ENCODE peak calls at places on chromosomes 1 and 21, in eight cellular contexts. One of them, this sample, is unnamed. For H3K36me3 and H3K4me1, the result is how much of the 10 kb centered on the place peaks cover.

GRCh38 chr1:50704126-50704525 is 255.9 kb downstream of the FAF1 start:
- DNase-seq in IMR-90: peak
- DNase-seq in PC-3: peak
- DNase-seq in GM23248: peak
- DNase-seq in hepatocyte: peak
- DNase-seq in neuronal stem cell: peak
- DNase-seq in H1: no peak
- DNase-seq in mesenchymal stem cell: peak
- DNase-seq in this sample: peak

GRCh38 chr1:27070390-27071048 is 57.9 kb upstream of the TENT5B start:
- DNase-seq in IMR-90: no peak
- DNase-seq in PC-3: no peak
- DNase-seq in GM23248: no peak
- DNase-seq in hepatocyte: no peak
- DNase-seq in neuronal stem cell: no peak
- DNase-seq in H1: no peak
- DNase-seq in mesenchymal stem cell: no peak
- DNase-seq in this sample: peak

GRCh38 chr1:241707442-241707841 is 55.4 kb downstream of the WDR64 start:
- DNase-seq in IMR-90: no peak
- DNase-seq in PC-3: no peak
- DNase-seq in GM23248: no peak
- DNase-seq in hepatocyte: no peak
- DNase-seq in neuronal stem cell: no peak
- DNase-seq in H1: no peak
- DNase-seq in mesenchymal stem cell: no peak
- DNase-seq in this sample: no peak

GRCh38 chr21:46114963-46115362 is 17.1 kb downstream of the COL6A2 start:
- DNase-seq in IMR-90: no peak
- DNase-seq in PC-3: no peak
- DNase-seq in GM23248: no peak
- DNase-seq in hepatocyte: no peak
- DNase-seq in neuronal stem cell: no peak
- DNase-seq in H1: no peak
- DNase-seq in mesenchymal stem cell: no peak
- DNase-seq in this sample: no peak

GRCh38 chr1:223650465-223650864 is 15.0 kb downstream of the CAPN8 start:
- DNase-seq in IMR-90: no peak
- DNase-seq in PC-3: no peak
- DNase-seq in GM23248: no peak
- DNase-seq in hepatocyte: no peak
- DNase-seq in neuronal stem cell: no peak
- DNase-seq in H1: no peak
- DNase-seq in mesenchymal stem cell: no peak
- DNase-seq in this sample: no peak

GRCh38 chr1:20185834-20186782 is at the start of the genes PLA2G2C and UBXN10:
- DNase-seq in IMR-90: no peak
- DNase-seq in PC-3: no peak
- DNase-seq in GM23248: peak
- DNase-seq in hepatocyte: peak
- DNase-seq in neuronal stem cell: peak
- DNase-seq in H1: peak
- DNase-seq in mesenchymal stem cell: peak
- DNase-seq in this sample: peak

GRCh38 chr1:110114784-110115183 is 2.5 kb downstream of the UBL4B start:
- DNase-seq in IMR-90: no peak
- DNase-seq in PC-3: no peak
- DNase-seq in GM23248: no peak
- DNase-seq in hepatocyte: no peak
- DNase-seq in neuronal stem cell: no peak
- DNase-seq in H1: no peak
- DNase-seq in mesenchymal stem cell: no peak
- DNase-seq in this sample: no peak

GRCh38 chr1:161480381-161481035 is 24.7 kb upstream of the FCGR2A start:
- DNase-seq in IMR-90: no peak
- DNase-seq in PC-3: no peak
- DNase-seq in GM23248: no peak
- DNase-seq in hepatocyte: no peak
- DNase-seq in neuronal stem cell: no peak
- DNase-seq in H1: no peak
- DNase-seq in mesenchymal stem cell: no peak
- DNase-seq in this sample: no peak

GRCh38 chr21:39564200-39564599 is 48.5 kb upstream of the B3GALT5 start:
- DNase-seq in IMR-90: no peak
- DNase-seq in PC-3: no peak
- DNase-seq in GM23248: no peak
- DNase-seq in hepatocyte: no peak
- DNase-seq in neuronal stem cell: no peak
- DNase-seq in H1: no peak
- DNase-seq in mesenchymal stem cell: no peak
- DNase-seq in this sample: no peak

GRCh38 chr1:241837901-241838300 is 10.1 kb upstream of the EXO1 start:
- DNase-seq in IMR-90: peak
- DNase-seq in PC-3: peak
- DNase-seq in GM23248: peak
- DNase-seq in hepatocyte: peak
- DNase-seq in neuronal stem cell: no peak
- DNase-seq in H1: no peak
- DNase-seq in mesenchymal stem cell: peak
- DNase-seq in this sample: no peak

GRCh38 chr1:180911640-180912161 is 996 bp upstream of the KIAA1614 start:
- DNase-seq in IMR-90: peak
- DNase-seq in PC-3: no peak
- DNase-seq in GM23248: peak
- DNase-seq in hepatocyte: peak
- DNase-seq in neuronal stem cell: no peak
- DNase-seq in H1: no peak
- DNase-seq in mesenchymal stem cell: peak
- DNase-seq in this sample: no peak

GRCh38 chr1:111030590-111030989 is 66.9 kb upstream of the LRIF1 start:
- DNase-seq in IMR-90: peak
- DNase-seq in PC-3: peak
- DNase-seq in GM23248: peak
- DNase-seq in hepatocyte: peak
- DNase-seq in neuronal stem cell: peak
- DNase-seq in H1: peak
- DNase-seq in mesenchymal stem cell: peak
- DNase-seq in this sample: peak

GRCh38 chr21:43937898-43938309 is 72.9 kb downstream of the AGPAT3 start:
- DNase-seq in IMR-90: no peak
- DNase-seq in PC-3: no peak
- DNase-seq in GM23248: no peak
- DNase-seq in hepatocyte: no peak
- DNase-seq in neuronal stem cell: no peak
- DNase-seq in H1: no peak
- DNase-seq in mesenchymal stem cell: no peak
- DNase-seq in this sample: no peak

GRCh38 chr1:24516506-24516905 is 13.9 kb downstream of the RCAN3 start:
- DNase-seq in IMR-90: no peak
- DNase-seq in PC-3: no peak
- DNase-seq in GM23248: no peak
- DNase-seq in hepatocyte: no peak
- DNase-seq in neuronal stem cell: no peak
- DNase-seq in H1: no peak
- DNase-seq in mesenchymal stem cell: no peak
- DNase-seq in this sample: no peak

GRCh38 chr1:109383850-109384249 is 13.9 kb downstream of the SORT1 start:
- DNase-seq in IMR-90: no peak
- DNase-seq in PC-3: no peak
- DNase-seq in GM23248: peak
- DNase-seq in hepatocyte: no peak
- DNase-seq in neuronal stem cell: no peak
- DNase-seq in H1: no peak
- DNase-seq in mesenchymal stem cell: no peak
- DNase-seq in this sample: no peak

GRCh38 chr1:206776239-206776638 is 3.9 kb upstream of the IL10 start:
- DNase-seq in IMR-90: no peak
- DNase-seq in PC-3: peak
- DNase-seq in GM23248: no peak
- DNase-seq in hepatocyte: peak
- DNase-seq in neuronal stem cell: no peak
- DNase-seq in H1: no peak
- DNase-seq in mesenchymal stem cell: no peak
- DNase-seq in this sample: no peak

GRCh38 chr1:5109652-5110051 is 455.2 kb downstream of the AJAP1 start:
- DNase-seq in IMR-90: no peak
- DNase-seq in PC-3: no peak
- DNase-seq in GM23248: no peak
- DNase-seq in hepatocyte: no peak
- DNase-seq in neuronal stem cell: no peak
- DNase-seq in H1: no peak
- DNase-seq in mesenchymal stem cell: no peak
- DNase-seq in this sample: peak

GRCh38 chr1:231550448-231550781 is 21.9 kb downstream of the TSNAX start:
- DNase-seq in IMR-90: no peak
- DNase-seq in PC-3: peak
- DNase-seq in GM23248: peak
- DNase-seq in hepatocyte: peak
- DNase-seq in neuronal stem cell: no peak
- DNase-seq in H1: no peak
- DNase-seq in mesenchymal stem cell: peak
- DNase-seq in this sample: peak

GRCh38 chr1:244341455-244342450 is 110.0 kb downstream of the ADSS2 start:
- DNase-seq in IMR-90: no peak
- DNase-seq in PC-3: peak
- DNase-seq in GM23248: peak
- DNase-seq in hepatocyte: peak
- DNase-seq in neuronal stem cell: no peak
- DNase-seq in H1: peak
- DNase-seq in mesenchymal stem cell: no peak
- DNase-seq in this sample: peak

GRCh38 chr1:35559317-35559944 is 1.8 kb downstream of the NCDN start:
- DNase-seq in IMR-90: no peak
- DNase-seq in PC-3: no peak
- DNase-seq in GM23248: peak
- DNase-seq in hepatocyte: no peak
- DNase-seq in neuronal stem cell: no peak
- DNase-seq in H1: no peak
- DNase-seq in mesenchymal stem cell: no peak
- DNase-seq in this sample: no peak

GRCh38 chr1:247578946-247579460 is 9.2 kb upstream of the OR2G2 start:
- DNase-seq in IMR-90: no peak
- DNase-seq in PC-3: no peak
- DNase-seq in GM23248: no peak
- DNase-seq in hepatocyte: no peak
- DNase-seq in neuronal stem cell: no peak
- DNase-seq in H1: no peak
- DNase-seq in mesenchymal stem cell: no peak
- DNase-seq in this sample: no peak

GRCh38 chr1:195745170-195746009 is 862.9 kb downstream of the KCNT2 start:
- DNase-seq in IMR-90: peak
- DNase-seq in PC-3: peak
- DNase-seq in GM23248: peak
- DNase-seq in hepatocyte: no peak
- DNase-seq in neuronal stem cell: no peak
- DNase-seq in H1: no peak
- DNase-seq in mesenchymal stem cell: no peak
- DNase-seq in this sample: no peak

GRCh38 chr1:156733989-156734584 is 5.5 kb upstream of the ISG20L2 start:
- DNase-seq in IMR-90: no peak
- DNase-seq in PC-3: no peak
- DNase-seq in GM23248: no peak
- DNase-seq in hepatocyte: no peak
- DNase-seq in neuronal stem cell: no peak
- DNase-seq in H1: no peak
- DNase-seq in mesenchymal stem cell: no peak
- DNase-seq in this sample: no peak
- H3K36me3 ChIP-seq in IMR-90: under half
- H3K36me3 ChIP-seq in PC-3: under half
- H3K36me3 ChIP-seq in GM23248: under half
- H3K36me3 ChIP-seq in hepatocyte: under half
- H3K36me3 ChIP-seq in neuronal stem cell: half or more
- H3K36me3 ChIP-seq in H1: under half
- H3K36me3 ChIP-seq in mesenchymal stem cell: half or more
- H3K36me3 ChIP-seq in this sample: under half

GRCh38 chr1:226702318-226702956 is 36.6 kb downstream of the ITPKB start:
- DNase-seq in IMR-90: peak
- DNase-seq in PC-3: peak
- DNase-seq in GM23248: peak
- DNase-seq in hepatocyte: no peak
- DNase-seq in neuronal stem cell: no peak
- DNase-seq in H1: no peak
- DNase-seq in mesenchymal stem cell: peak
- DNase-seq in this sample: no peak
- H2AFZ ChIP-seq in IMR-90: no peak
- H2AFZ ChIP-seq in PC-3: peak
- H2AFZ ChIP-seq in GM23248: peak
- H2AFZ ChIP-seq in hepatocyte: peak
- H2AFZ ChIP-seq in neuronal stem cell: no peak
- H2AFZ ChIP-seq in H1: no peak
- H2AFZ ChIP-seq in mesenchymal stem cell: no peak
- H2AFZ ChIP-seq in this sample: no peak

GRCh38 chr1:18932879-18933278 is 23.6 kb downstream of the IFFO2 start:
- DNase-seq in IMR-90: no peak
- DNase-seq in PC-3: no peak
- DNase-seq in GM23248: no peak
- DNase-seq in hepatocyte: no peak
- DNase-seq in neuronal stem cell: no peak
- DNase-seq in H1: no peak
- DNase-seq in mesenchymal stem cell: no peak
- DNase-seq in this sample: no peak
- H3K4me1 ChIP-seq in IMR-90: under half
- H3K4me1 ChIP-seq in PC-3: half or more
- H3K4me1 ChIP-seq in GM23248: under half
- H3K4me1 ChIP-seq in hepatocyte: under half
- H3K4me1 ChIP-seq in neuronal stem cell: under half
- H3K4me1 ChIP-seq in H1: under half
- H3K4me1 ChIP-seq in mesenchymal stem cell: half or more
- H3K4me1 ChIP-seq in this sample: under half

GRCh38 chr1:212718499-212718898 is 18.9 kb upstream of the BATF3 start:
- DNase-seq in IMR-90: peak
- DNase-seq in PC-3: peak
- DNase-seq in GM23248: peak
- DNase-seq in hepatocyte: no peak
- DNase-seq in neuronal stem cell: no peak
- DNase-seq in H1: no peak
- DNase-seq in mesenchymal stem cell: peak
- DNase-seq in this sample: peak

GRCh38 chr1:212722270-212722945 is 22.8 kb upstream of the BATF3 start:
- DNase-seq in IMR-90: no peak
- DNase-seq in PC-3: peak
- DNase-seq in GM23248: no peak
- DNase-seq in hepatocyte: no peak
- DNase-seq in neuronal stem cell: no peak
- DNase-seq in H1: no peak
- DNase-seq in mesenchymal stem cell: no peak
- DNase-seq in this sample: no peak

GRCh38 chr1:212721388-212722247 is 22.0 kb upstream of the BATF3 start:
- DNase-seq in IMR-90: peak
- DNase-seq in PC-3: peak
- DNase-seq in GM23248: peak
- DNase-seq in hepatocyte: peak
- DNase-seq in neuronal stem cell: no peak
- DNase-seq in H1: no peak
- DNase-seq in mesenchymal stem cell: peak
- DNase-seq in this sample: no peak

DNA sequence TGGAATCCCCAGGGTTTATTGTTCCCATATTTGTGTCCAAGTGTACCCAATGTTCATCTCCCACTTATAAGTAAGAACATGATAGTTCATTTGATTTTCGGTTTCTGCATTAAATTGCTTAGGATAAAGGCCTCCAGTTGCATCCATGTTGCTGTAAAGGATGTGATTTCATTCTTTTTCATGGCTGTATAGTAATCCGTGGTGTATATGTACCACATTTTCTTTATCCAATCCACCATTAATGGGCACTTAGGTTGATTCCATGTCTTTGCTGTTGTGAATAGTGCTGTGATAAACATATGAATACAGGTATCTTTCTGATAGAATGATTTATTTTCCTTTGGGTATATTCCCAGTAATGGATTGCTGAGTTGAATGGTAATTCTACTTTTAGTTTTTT is 20.0 kb upstream of the BATF3 start:
- DNase-seq in IMR-90: no peak
- DNase-seq in PC-3: no peak
- DNase-seq in GM23248: no peak
- DNase-seq in hepatocyte: no peak
- DNase-seq in neuronal stem cell: no peak
- DNase-seq in H1: no peak
- DNase-seq in mesenchymal stem cell: no peak
- DNase-seq in this sample: no peak
- H3K36me3 ChIP-seq in IMR-90: under half
- H3K36me3 ChIP-seq in PC-3: under half
- H3K36me3 ChIP-seq in GM23248: under half
- H3K36me3 ChIP-seq in hepatocyte: under half
- H3K36me3 ChIP-seq in neuronal stem cell: under half
- H3K36me3 ChIP-seq in H1: under half
- H3K36me3 ChIP-seq in mesenchymal stem cell: under half
- H3K36me3 ChIP-seq in this sample: under half

This sample was measured in neural progenitor cell.